ENCODE peak calls at places on chromosomes 2 and 18, in seven cellular contexts. Y, Q, F, K, G, N and W are unnamed samples.

GRCh38 chr2:232667989-232668583 is 29.0 kb upstream of the GIGYF2 start:
- DNase-seq in F (no peak), Q (no peak), K (no peak), Y (no peak), N (no peak), G (no peak), W (no peak)

GRCh38 chr2:39127973-39128372 is 7.1 kb upstream of the SOS1 start:
- DNase-seq in Q (no peak), K (peak), N (no peak), Y (no peak), F (no peak), G (peak), W (peak)

GRCh38 chr2:45843136-45843535 is 191.7 kb downstream of the PRKCE start:
- DNase-seq in Y (no peak), F (no peak), N (no peak), Q (no peak), G (no peak), K (no peak), W (no peak)

GRCh38 chr2:2868065-2868464 is 509.6 kb downstream of the EIPR1 start:
- DNase-seq in G (no peak), Q (no peak), N (no peak), F (no peak), K (no peak), Y (no peak), W (no peak)

GRCh38 chr2:236317938-236318396 is 53.8 kb upstream of the ASB18 start:
- DNase-seq in G (no peak), Y (no peak), F (no peak), Q (no peak), N (no peak), K (no peak), W (no peak)

GRCh38 chr18:10526211-10526949 is 553 bp downstream of the NAPG start:
- DNase-seq in G (peak), Y (peak), F (no peak), Q (peak), N (peak), K (peak), W (peak)

GRCh38 chr2:3651686-3652516 is 6.1 kb upstream of the ALLC start:
- DNase-seq in Q (peak), G (peak), F (no peak), N (no peak), K (no peak), Y (no peak), W (peak)

GRCh38 chr2:12087671-12088380 is 341.4 kb downstream of the LPIN1 start:
- DNase-seq in Y (no peak), K (no peak), G (peak), F (peak), Q (no peak), N (no peak), W (no peak)

GRCh38 chr2:193966590-193966989 is 1690.4 kb upstream of the SLC39A10 start:
- DNase-seq in Y (no peak), K (no peak), G (peak), N (peak), Q (peak), F (peak), W (no peak)

GRCh38 chr2:218070587-218070986 is 1.5 kb downstream of the RUFY4 start:
- DNase-seq in N (no peak), Y (no peak), K (no peak), F (no peak), Q (no peak), G (no peak), W (no peak)

GRCh38 chr2:122528958-122529670 is 773.7 kb downstream of the TSN start:
- DNase-seq in N (no peak), K (no peak), G (peak), Q (no peak), Y (no peak), F (no peak), W (no peak)

GRCh38 chr2:228735697-228736096 is 535.4 kb downstream of the PID1 start:
- DNase-seq in Y (no peak), G (no peak), F (no peak), K (no peak), Q (no peak), N (no peak), W (no peak)

GRCh38 chr2:237884681-237885080 is 25.3 kb downstream of the RAMP1 start:
- DNase-seq in G (no peak), Y (no peak), F (no peak), N (no peak), Q (no peak), K (no peak), W (no peak)

GRCh38 chr18:55579888-55580287 is 8.1 kb downstream of the TCF4 start:
- DNase-seq in Q (no peak), F (no peak), G (peak), K (no peak), N (no peak), Y (no peak), W (no peak)